ENCODE peak calls at places on chromosomes 16 and 17, in ten cellular contexts. I is GM10248, M is NCI-H2029, V is T follicular helper cell, N is HFF-Myc, U is stromal cell of bone marrow, G is brain microvascular endothelial cell, T is NCI-H1417 treated with DMSO at 0.1 percent for 48 hours, H is cardiac fibroblast, B is NCI-H1105 treated with DMSO at 0.1 percent for 48 hours. Y is an unnamed sample.

GRCh38 chr17:34519286-34519685 is 60.1 kb upstream of the TMEM132E start:
- DNase-seq in I (peak; percentile 38), M (no peak), V (no peak), N (no peak), U (no peak), G (no peak), T (no peak), H (no peak), B (peak; percentile 1), Y (no peak)

GRCh38 chr17:59372138-59372751 is 40.8 kb downstream of the YPEL2 start:
- DNase-seq in I (peak; percentile 50), M (no peak), V (no peak), N (peak; percentile 36), U (peak; percentile 68), G (peak; percentile 57), T (no peak), H (peak; percentile 77), B (no peak), Y (no peak)

GRCh38 chr17:57517519-57518342 is 227.4 kb downstream of the CCDC182 start:
- DNase-seq in I (no peak), M (no peak), V (no peak), N (no peak), U (no peak), G (no peak), T (no peak), H (no peak), B (no peak), Y (no peak)

GRCh38 chr17:50100921-50101345 is 5.8 kb downstream of the PDK2 start:
- DNase-seq in I (no peak), M (no peak), V (no peak), N (no peak), U (no peak), G (no peak), T (no peak), H (no peak), B (no peak), Y (no peak)

GRCh38 chr16:65111306-65111705 is 10.6 kb downstream of the CDH11 start:
- DNase-seq in I (no peak), M (no peak), V (no peak), N (no peak), U (no peak), G (no peak), T (no peak), H (no peak), B (no peak), Y (no peak)

GRCh38 chr16:165539-166374 is at the start of gene HBM:
- DNase-seq in I (no peak), M (no peak), V (no peak), N (no peak), U (no peak), G (no peak), T (no peak), H (no peak), B (no peak), Y (no peak)

GRCh38 chr16:58385218-58385773 is 7.0 kb upstream of the GINS3 start:
- DNase-seq in I (no peak), M (no peak), V (no peak), N (no peak), U (no peak), G (no peak), T (no peak), H (no peak), B (no peak), Y (peak; percentile 69)

GRCh38 chr17:64661731-64661980 is 451 bp downstream of the SMURF2 start:
- DNase-seq in I (no peak), M (no peak), V (no peak), N (no peak), U (no peak), G (no peak), T (no peak), H (no peak), B (no peak), Y (peak; percentile 11)

GRCh38 chr16:4689091-4689671 is 4.2 kb upstream of the NUDT16L1 start:
- DNase-seq in I (no peak), M (no peak), V (no peak), N (no peak), U (no peak), G (no peak), T (no peak), H (no peak), B (no peak), Y (no peak)

GRCh38 chr17:28570716-28571254 is 539 bp downstream of the PIGS start:
- DNase-seq in I (peak; percentile 50), M (peak; percentile 40), V (peak; percentile 43), N (no peak), U (no peak), G (no peak), T (no peak), H (peak; percentile 13), B (peak; percentile 67), Y (peak; percentile 34)

GRCh38 chr17:40067710-40068109 is 4.9 kb downstream of the THRA start:
- DNase-seq in I (no peak), M (no peak), V (no peak), N (no peak), U (no peak), G (no peak), T (no peak), H (no peak), B (no peak), Y (no peak)

GRCh38 chr17:74516561-74516960 is 14.7 kb downstream of the CD300LB start:
- DNase-seq in I (no peak), M (no peak), V (no peak), N (no peak), U (no peak), G (no peak), T (no peak), H (no peak), B (no peak), Y (no peak)

GRCh38 chr16:3574195-3574594 is 3.0 kb downstream of the NLRC3 start:
- DNase-seq in I (no peak), M (no peak), V (no peak), N (no peak), U (no peak), G (no peak), T (no peak), H (no peak), B (no peak), Y (no peak)

GRCh38 chr17:39027037-39027436 is 59.8 kb upstream of the FBXO47 start:
- DNase-seq in I (peak; percentile 33), M (peak; percentile 74), V (no peak), N (no peak), U (no peak), G (no peak), T (no peak), H (peak; percentile 12), B (peak; percentile 68), Y (no peak)

GRCh38 chr17:72191356-72191755 is 70.5 kb downstream of the SOX9 start:
- DNase-seq in I (no peak), M (no peak), V (no peak), N (no peak), U (no peak), G (no peak), T (no peak), H (no peak), B (no peak), Y (no peak)

GRCh38 chr17:6461792-6462524 is 17.7 kb downstream of the PIMREG start:
- DNase-seq in I (no peak), M (no peak), V (no peak), N (no peak), U (no peak), G (no peak), T (no peak), H (no peak), B (no peak), Y (no peak)

GRCh38 chr16:47644166-47644565 is 183.0 kb downstream of the PHKB start:
- DNase-seq in I (no peak), M (peak; percentile 0), V (no peak), N (peak; percentile 25), U (peak; percentile 44), G (peak; percentile 96), T (no peak), H (peak; percentile 95), B (no peak), Y (no peak)

GRCh38 chr17:80213651-80213975 is 6.5 kb downstream of the SGSH start:
- DNase-seq in I (no peak), M (no peak), V (no peak), N (no peak), U (no peak), G (no peak), T (no peak), H (no peak), B (no peak), Y (no peak)

GRCh38 chr17:19867654-19868395 is at the start of gene ULK2:
- DNase-seq in I (peak; percentile 67), M (no peak), V (peak; percentile 6), N (no peak), U (peak; percentile 60), G (peak; percentile 23), T (no peak), H (peak; percentile 75), B (no peak), Y (peak; percentile 78)

GRCh38 chr16:81625544-81626152 is 153.4 kb upstream of the PLCG2 start:
- DNase-seq in I (peak; percentile 83), M (no peak), V (no peak), N (no peak), U (no peak), G (no peak), T (no peak), H (peak; percentile 51), B (no peak), Y (no peak)

GRCh38 chr17:17403899-17404576 is 72.8 kb upstream of the MED9 start:
- DNase-seq in I (no peak), M (no peak), V (peak; percentile 20), N (no peak), U (no peak), G (no peak), T (peak; percentile 72), H (no peak), B (peak; percentile 90), Y (no peak)

GRCh38 chr17:45376171-45376564 is 56.5 kb downstream of the ARHGAP27 start:
- DNase-seq in I (no peak), M (peak; percentile 24), V (no peak), N (no peak), U (no peak), G (no peak), T (no peak), H (no peak), B (no peak), Y (no peak)

GRCh38 chr16:58198022-58198683 is at the start of gene CSNK2A2:
- DNase-seq in I (peak; percentile 96), M (peak; percentile 19), V (peak; percentile 57), N (peak; percentile 6), U (peak; percentile 41), G (peak; percentile 36), T (peak; percentile 4), H (peak; percentile 62), B (peak; percentile 40), Y (peak; percentile 66)

GRCh38 chr16:55526448-55526847 is 17.6 kb downstream of the LPCAT2 start:
- DNase-seq in I (no peak), M (no peak), V (no peak), N (no peak), U (no peak), G (no peak), T (no peak), H (peak; percentile 85), B (no peak), Y (no peak)

GRCh38 chr17:66426397-66427033 is 124.1 kb downstream of the PRKCA start:
- DNase-seq in I (peak; percentile 33), M (no peak), V (peak; percentile 7), N (no peak), U (no peak), G (no peak), T (no peak), H (peak; percentile 52), B (no peak), Y (no peak)

GRCh38 chr17:83189673-83190385 is 110.4 kb downstream of the METRNL start:
- DNase-seq in I (no peak), M (peak; percentile 11), V (no peak), N (peak; percentile 63), U (peak; percentile 81), G (peak; percentile 77), T (no peak), H (peak; percentile 49), B (no peak), Y (no peak)

GRCh38 chr16:84729716-84730320 is 30.0 kb downstream of the USP10 start:
- DNase-seq in I (no peak), M (no peak), V (no peak), N (no peak), U (no peak), G (no peak), T (no peak), H (peak; percentile 52), B (no peak), Y (no peak)

GRCh38 chr17:55420776-55421178 is 858 bp downstream of the MMD start:
- DNase-seq in I (peak; percentile 30), M (no peak), V (peak; percentile 8), N (no peak), U (no peak), G (no peak), T (no peak), H (no peak), B (no peak), Y (peak; percentile 16)

Y was measured in putamen.